ENCODE peak calls at places on chromosome 14, in six cellular contexts. Z is H54; J is posterior cingulate gyrus; S is pancreas; A is activated effector memory CD4-positive, alpha-beta T cell treated with Interleukin-2 at 50 U/mL for 16 hours; F is transverse colon. E is an unnamed sample.

GRCh38 chr14:75804570-75805275 is 143.7 kb downstream of the TTLL5 start:
- DNase-seq in J (no peak), A (no peak), Z (no peak), F (no peak), S (no peak), E (no peak)

GRCh38 chr14:101495284-101495683 is 66.0 kb upstream of the DIO3 start:
- DNase-seq in F (no peak), A (no peak), J (no peak), Z (no peak), S (no peak), E (no peak)

GRCh38 chr14:97077253-97077653 is 280.1 kb downstream of the VRK1 start:
- DNase-seq in J (no peak), S (no peak), Z (peak; percentile 72), F (peak; percentile 37), A (no peak), E (peak; percentile 89)

GRCh38 chr14:81453166-81453766 is 53.1 kb upstream of the STON2 start:
- DNase-seq in Z (no peak), F (peak; percentile 62), J (peak; percentile 55), A (no peak), S (peak; percentile 67), E (peak; percentile 46)

GRCh38 chr14:105495990-105496830 is 5.2 kb downstream of the TEDC1 start:
- DNase-seq in S (no peak), F (no peak), J (no peak), A (no peak), Z (no peak), E (no peak)

GRCh38 chr14:61003571-61003970 is 22.5 kb downstream of the SLC38A6 start:
- DNase-seq in F (no peak), Z (no peak), A (no peak), J (no peak), S (no peak), E (no peak)

GRCh38 chr14:105739331-105740102 is 213.1 kb downstream of the TMEM121 start:
- DNase-seq in Z (no peak), F (no peak), A (no peak), S (no peak), J (no peak), E (no peak)

GRCh38 chr14:66398437-66398836 is 87.7 kb upstream of the CCDC196 start:
- DNase-seq in F (no peak), A (no peak), J (no peak), S (no peak), Z (no peak), E (no peak)

GRCh38 chr14:104224516-104225281 is 86.3 kb downstream of the KIF26A start:
- DNase-seq in F (peak; percentile 60), J (peak; percentile 26), S (peak; percentile 75), Z (no peak), A (no peak), E (no peak)

GRCh38 chr14:91286530-91286937 is 42.0 kb upstream of the GPR68 start:
- DNase-seq in Z (peak; percentile 61), S (peak; percentile 87), F (peak; percentile 77), A (peak; percentile 66), J (peak; percentile 81), E (peak; percentile 73)

GRCh38 chr14:21924479-21924878 is 250.9 kb upstream of the OR4E1 start:
- DNase-seq in J (no peak), Z (no peak), F (peak; percentile 42), A (peak; percentile 51), S (no peak), E (no peak)

GRCh38 chr14:105092912-105093425 is 27.7 kb upstream of the GPR132 start:
- DNase-seq in S (peak; percentile 85), Z (peak; percentile 79), F (peak; percentile 76), A (peak; percentile 61), J (peak; percentile 61), E (peak; percentile 39)

GRCh38 chr14:23910081-23910875 is 43.3 kb upstream of the DHRS4 start:
- DNase-seq in F (peak; percentile 54), J (no peak), A (no peak), Z (peak; percentile 47), S (peak; percentile 71), E (peak; percentile 80)

GRCh38 chr14:90381999-90382451 is 14.8 kb upstream of the CALM1 start:
- DNase-seq in S (peak; percentile 67), J (no peak), Z (no peak), A (no peak), F (peak; percentile 90), E (peak; percentile 12)

GRCh38 chr14:104895207-104895785 is 29.4 kb upstream of the PLD4 start:
- DNase-seq in Z (no peak), F (no peak), S (peak; percentile 63), A (no peak), J (no peak), E (no peak)

GRCh38 chr14:72715215-72715909 is 178.5 kb downstream of the DPF3 start:
- DNase-seq in A (no peak), J (peak; percentile 37), Z (no peak), F (no peak), S (no peak), E (peak; percentile 44)

GRCh38 chr14:24481622-24482324 is 26.3 kb downstream of the CMA1 start:
- DNase-seq in J (peak; percentile 12), Z (peak; percentile 48), A (peak; percentile 18), S (peak; percentile 54), F (peak; percentile 56), E (peak; percentile 17)

GRCh38 chr14:53110103-53110502 is 43.0 kb downstream of the DDHD1 start:
- DNase-seq in Z (no peak), A (no peak), S (no peak), F (no peak), J (no peak), E (no peak)

GRCh38 chr14:56580317-56580711 is 716 bp downstream of the TMEM260 start:
- DNase-seq in S (no peak), A (no peak), Z (no peak), J (no peak), F (no peak), E (no peak)

GRCh38 chr14:69673578-69674305 is 62.3 kb downstream of the SUSD6 start:
- DNase-seq in F (no peak), S (no peak), Z (no peak), J (no peak), A (no peak), E (no peak)

GRCh38 chr14:31530136-31530535 is 31.1 kb upstream of the NUBPL start:
- DNase-seq in Z (no peak), J (no peak), S (no peak), A (no peak), F (no peak), E (peak; percentile 15)

GRCh38 chr14:54529811-54530210 is 20.1 kb downstream of the CGRRF1 start:
- DNase-seq in Z (no peak), A (no peak), F (peak; percentile 58), S (no peak), J (no peak), E (peak; percentile 70)

GRCh38 chr14:51473351-51473750 is 178.4 kb upstream of the FRMD6 start:
- DNase-seq in S (no peak), F (no peak), J (no peak), Z (no peak), A (no peak), E (no peak)

GRCh38 chr14:55028066-55028465 is 1.0 kb downstream of the SOCS4 start:
- DNase-seq in A (no peak), F (no peak), J (no peak), S (no peak), Z (no peak), E (no peak)

GRCh38 chr14:102696332-102696731 is 80.9 kb upstream of the TRAF3 start:
- DNase-seq in J (no peak), A (no peak), Z (no peak), F (peak; percentile 51), S (no peak), E (no peak)

GRCh38 chr14:101835166-101835557 is 73.7 kb downstream of the PPP2R5C start:
- DNase-seq in A (no peak), Z (no peak), S (no peak), F (no peak), J (no peak), E (peak; percentile 12)

GRCh38 chr14:35205737-35206136 is 83.4 kb downstream of the PRORP start:
- DNase-seq in S (no peak), J (no peak), F (no peak), Z (no peak), A (no peak), E (no peak)

GRCh38 chr14:35687335-35687939 is 121.7 kb downstream of the RALGAPA1 start:
- DNase-seq in S (no peak), J (peak; percentile 20), Z (peak; percentile 4), A (no peak), F (peak; percentile 15), E (peak; percentile 51)

GRCh38 chr14:35965425-35965824 is 139.3 kb downstream of the BRMS1L start:
- DNase-seq in S (no peak), J (no peak), F (no peak), A (no peak), Z (no peak), E (no peak)

GRCh38 chr14:91405241-91405721 is 12.3 kb downstream of the CCDC88C start:
- DNase-seq in A (peak; percentile 41), J (no peak), F (no peak), S (no peak), Z (no peak), E (no peak)

GRCh38 chr14:24871302-24871701 is 178.6 kb downstream of the STXBP6 start:
- DNase-seq in F (no peak), S (no peak), Z (no peak), J (no peak), A (no peak), E (no peak)

GRCh38 chr14:58746261-58746660 is 108.5 kb downstream of the DACT1 start:
- DNase-seq in F (no peak), S (no peak), Z (peak; percentile 10), J (no peak), A (no peak), E (peak; percentile 93)

GRCh38 chr14:104107611-104108569 is 22.4 kb downstream of the ASPG start:
- DNase-seq in J (peak; percentile 35), F (peak; percentile 61), Z (no peak), A (no peak), S (peak; percentile 56), E (no peak)

GRCh38 chr14:95683793-95684192 is 2.4 kb upstream of the TCL1B start:
- DNase-seq in S (no peak), J (no peak), A (no peak), F (peak; percentile 16), Z (peak; percentile 39), E (no peak)

GRCh38 chr14:23646648-23647549 is 10.7 kb downstream of the DHRS2 start:
- DNase-seq in J (no peak), A (no peak), F (no peak), S (no peak), Z (peak; percentile 55), E (peak; percentile 76)

GRCh38 chr14:69459122-69459521 is 25.4 kb upstream of the PLEKHD1 start:
- DNase-seq in F (no peak), S (no peak), Z (no peak), A (no peak), J (no peak), E (no peak)

GRCh38 chr14:91356218-91356763 is 61.3 kb downstream of the CCDC88C start:
- DNase-seq in F (no peak), S (no peak), Z (no peak), A (no peak), J (no peak), E (no peak)

GRCh38 chr14:77407158-77407557 is 16.2 kb downstream of the NOXRED1 start:
- DNase-seq in J (no peak), S (no peak), F (no peak), A (no peak), Z (no peak), E (no peak)

GRCh38 chr14:54864526-54864925 is 38.1 kb downstream of the GCH1 start:
- DNase-seq in F (no peak), S (no peak), J (no peak), Z (no peak), A (no peak), E (no peak)